ENCODE peak calls at places on chromosomes 5 and 9, in six cellular contexts. Q is neuronal stem cell, V is H9, J is IMR-90, K is trophoblast cell, T is H1. B is an unnamed sample.

GRCh38 chr5:80255425-80255751 is 460 bp downstream of the SERINC5 start:
- DNase-seq in Q (peak), V (no peak), J (peak), K (peak), T (no peak), B (peak)

GRCh38 chr5:134240421-134240962 is 14.6 kb upstream of the PPP2CA start:
- DNase-seq in Q (no peak), V (no peak), J (peak), K (no peak), T (no peak), B (peak)

GRCh38 chr5:75640395-75640794 is 29.1 kb downstream of the ANKDD1B start:
- DNase-seq in Q (no peak), V (no peak), J (peak), K (no peak), T (no peak), B (peak)

GRCh38 chr5:115054387-115054951 is 115.2 kb downstream of the TRIM36 start:
- DNase-seq in Q (no peak), V (no peak), J (no peak), K (no peak), T (no peak), B (no peak)

GRCh38 chr9:76213751-76214150 is 180.5 kb downstream of the RFK start:
- DNase-seq in Q (no peak), V (no peak), J (no peak), K (no peak), T (no peak), B (no peak)

GRCh38 chr5:148808864-148809642 is 17.4 kb upstream of the ADRB2 start:
- DNase-seq in Q (no peak), V (no peak), J (no peak), K (no peak), T (no peak), B (no peak)

GRCh38 chr9:95102572-95102971 is 214.9 kb downstream of the FANCC start:
- DNase-seq in Q (no peak), V (no peak), J (no peak), K (no peak), T (no peak), B (no peak)

GRCh38 chr9:126982215-126983002 is 67.8 kb downstream of the RALGPS1 start:
- DNase-seq in Q (no peak), V (no peak), J (no peak), K (no peak), T (no peak), B (no peak)

GRCh38 chr9:469672-470040 is 255.0 kb downstream of the DOCK8 start:
- DNase-seq in Q (no peak), V (peak), J (no peak), K (no peak), T (peak), B (no peak)

GRCh38 chr9:96187108-96187695 is 114.8 kb downstream of the HSD17B3 start:
- DNase-seq in Q (no peak), V (no peak), J (no peak), K (no peak), T (no peak), B (no peak)

GRCh38 chr9:77649109-77649812 is 1.1 kb upstream of the GNA14 start:
- DNase-seq in Q (no peak), V (no peak), J (no peak), K (no peak), T (no peak), B (peak)

GRCh38 chr5:138655530-138656245 is 80.5 kb upstream of the HSPA9 start:
- DNase-seq in Q (no peak), V (no peak), J (no peak), K (no peak), T (no peak), B (no peak)

GRCh38 chr5:127705120-127705892 is 2.1 kb downstream of the CCDC192 start:
- DNase-seq in Q (no peak), V (no peak), J (peak), K (peak), T (no peak), B (peak)

GRCh38 chr9:127835930-127836586 is 18.4 kb downstream of the ENG start:
- DNase-seq in Q (no peak), V (no peak), J (peak), K (peak), T (no peak), B (peak)

GRCh38 chr5:107964722-107965121 is 294.0 kb upstream of the EFNA5 start:
- DNase-seq in Q (peak), V (no peak), J (no peak), K (no peak), T (no peak), B (no peak)

GRCh38 chr9:118721276-118721675 is 648.0 kb downstream of the BRINP1 start:
- DNase-seq in Q (no peak), V (no peak), J (no peak), K (no peak), T (no peak), B (no peak)

GRCh38 chr5:39775458-39776365 is 350.9 kb upstream of the DAB2 start:
- DNase-seq in Q (no peak), V (no peak), J (peak), K (peak), T (no peak), B (peak)

GRCh38 chr5:133130387-133131118 is 78.7 kb downstream of the HSPA4 start:
- DNase-seq in Q (no peak), V (no peak), J (no peak), K (no peak), T (no peak), B (no peak)

GRCh38 chr9:26112724-26113123 is 434.5 kb upstream of the TUSC1 start:
- DNase-seq in Q (no peak), V (no peak), J (peak), K (no peak), T (no peak), B (no peak)

GRCh38 chr9:116959775-116960174 is 272.7 kb downstream of the TRIM32 start:
- DNase-seq in Q (peak), V (peak), J (peak), K (no peak), T (peak), B (peak)

GRCh38 chr5:77590347-77590746 is 48.2 kb downstream of the OTP start:
- DNase-seq in Q (no peak), V (no peak), J (no peak), K (no peak), T (no peak), B (no peak)

GRCh38 chr5:81922790-81923398 is 48.9 kb upstream of the ATG10 start:
- DNase-seq in Q (no peak), V (no peak), J (no peak), K (no peak), T (no peak), B (no peak)

GRCh38 chr9:81559741-81560140 is 129.6 kb downstream of the TLE1 start:
- DNase-seq in Q (no peak), V (no peak), J (peak), K (peak), T (no peak), B (peak)

GRCh38 chr9:132543960-132544359 is 38.4 kb upstream of the BARHL1 start:
- DNase-seq in Q (no peak), V (peak), J (no peak), K (no peak), T (no peak), B (no peak)

GRCh38 chr5:133905494-133905893 is 62.9 kb downstream of the C5orf15 start:
- DNase-seq in Q (no peak), V (no peak), J (no peak), K (no peak), T (no peak), B (no peak)

DNA sequence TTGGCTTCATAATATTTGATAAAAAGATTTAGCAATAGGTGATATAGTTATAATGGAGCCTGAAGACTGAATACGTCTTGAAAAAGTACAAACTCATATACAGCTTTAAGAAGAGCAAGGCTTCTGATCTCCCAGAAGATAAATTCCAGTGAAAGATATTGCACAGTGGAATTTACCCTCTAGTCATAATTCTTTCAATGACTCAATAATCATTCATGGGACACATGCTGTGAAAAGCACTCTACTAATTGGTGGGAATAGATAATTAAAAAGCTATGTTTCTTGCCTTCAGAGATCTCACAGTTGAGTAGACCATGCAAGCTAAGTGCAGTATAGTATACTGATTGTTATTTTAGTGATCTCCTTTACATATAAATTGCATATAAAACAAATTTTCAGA is 538.6 kb upstream of the CYLC2 start:
- DNase-seq in Q (no peak), V (no peak), J (no peak), K (no peak), T (no peak), B (no peak)
- H4K8ac ChIP-seq in Q (no peak), V (no peak), J (no peak), K (no peak), T (no peak), B (no peak)

GRCh38 chr5:14209836-14210235 is 66.7 kb downstream of the TRIO start:
- DNase-seq in Q (no peak), V (no peak), J (no peak), K (no peak), T (no peak), B (no peak)
- H3K14ac ChIP-seq in Q (peak), V (peak), J (peak), K (peak), T (no peak), B (no peak)

DNA sequence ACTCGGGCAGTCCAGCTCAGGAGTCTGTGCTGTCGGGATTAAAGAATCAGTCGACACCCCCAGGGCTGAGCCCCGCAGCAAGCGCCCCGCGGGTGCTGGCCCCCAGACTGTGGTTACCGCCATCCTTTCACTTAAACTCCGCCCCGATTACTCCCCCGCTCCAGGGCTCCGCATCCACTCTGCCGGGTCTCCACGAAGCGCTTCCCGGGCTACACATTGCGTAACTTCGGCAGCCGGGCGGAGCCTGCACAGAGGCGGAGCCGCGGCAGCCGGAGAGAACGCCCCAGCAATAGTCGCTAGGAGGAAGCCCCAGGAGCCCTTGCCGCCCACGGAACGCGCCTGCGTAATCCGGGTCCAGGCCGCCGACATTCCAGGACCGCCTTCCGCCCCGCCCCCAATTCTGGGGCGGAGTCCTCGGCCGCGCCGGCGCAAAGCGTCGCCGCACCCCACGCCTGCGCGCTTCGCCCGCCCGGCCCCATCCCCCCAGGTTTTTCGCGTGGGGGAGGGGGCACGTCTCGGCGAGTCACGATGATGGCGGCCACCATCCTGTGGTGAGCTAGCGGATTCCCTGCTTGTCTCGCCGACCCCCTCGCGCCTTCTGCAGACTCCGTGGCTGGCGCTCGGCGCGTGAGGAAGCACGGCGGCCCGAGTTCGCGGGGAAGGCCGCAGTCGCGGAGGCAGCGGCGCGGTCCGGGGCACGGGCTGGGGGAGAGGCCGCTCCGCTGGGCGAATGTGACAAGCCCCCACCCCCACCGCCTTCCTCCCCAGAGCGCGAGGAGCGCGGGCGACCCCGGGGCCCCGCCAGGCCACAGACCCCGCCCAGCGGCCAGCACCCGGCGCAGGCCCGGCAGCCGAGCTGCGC is at the start of gene RAD23B:
- DNase-seq in Q (peak), V (peak), J (peak), K (peak), T (peak), B (peak)
- H4K8ac ChIP-seq in Q (peak), V (no peak), J (peak), K (peak), T (peak), B (peak)

DNA sequence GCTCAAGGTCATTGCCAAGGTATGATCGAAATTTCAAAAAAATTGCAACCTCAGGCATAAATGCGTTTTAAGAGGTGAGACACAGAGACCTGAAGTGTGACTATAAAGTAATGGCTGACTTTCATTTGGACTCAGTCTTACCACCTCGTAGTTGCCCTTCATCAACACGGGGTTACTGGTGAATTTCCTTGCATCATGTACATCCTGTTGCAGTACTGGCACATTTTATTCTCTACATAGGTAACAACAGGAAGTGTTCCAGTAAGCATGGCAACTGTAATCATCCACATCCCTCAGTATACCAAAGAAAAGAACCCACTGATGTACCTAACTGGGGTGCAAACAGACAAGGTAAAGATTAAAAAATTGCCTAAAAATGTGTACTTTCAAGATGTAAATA is 29.3 kb downstream of the MOCS2 start:
- DNase-seq in Q (no peak), V (no peak), J (no peak), K (no peak), T (no peak), B (no peak)
- H3K14ac ChIP-seq in Q (no peak), V (no peak), J (no peak), K (no peak), T (no peak), B (no peak)